ENCODE peak calls at places on chromosomes 1 and 21, in nine cellular contexts. O, A, R, J, U, S, Y, E and H are unnamed samples.

GRCh38 chr1:116915182-116915611 is 5.5 kb downstream of the PTGFRN start:
- DNase-seq in U (no peak), S (peak; percentile 4), E (no peak), J (no peak), O (no peak), R (no peak), A (no peak), Y (no peak), H (no peak)

GRCh38 chr1:16248603-16249534 is 11.9 kb upstream of the CPLANE2 start:
- DNase-seq in S (peak; percentile 60), A (peak; percentile 61), J (no peak), E (peak; percentile 98), R (peak; percentile 37), Y (peak; percentile 80), U (peak; percentile 39), O (no peak), H (peak; percentile 98)

GRCh38 chr1:67044631-67045270 is 9.2 kb downstream of the SLC35D1 start:
- DNase-seq in U (no peak), S (no peak), R (no peak), O (no peak), Y (no peak), E (no peak), A (no peak), J (no peak), H (no peak)

GRCh38 chr1:106232128-106232527 is 824.3 kb upstream of the PRMT6 start:
- DNase-seq in Y (no peak), O (no peak), A (no peak), S (no peak), U (no peak), J (no peak), E (no peak), R (no peak), H (no peak)

GRCh38 chr1:67433830-67434229 is 3.6 kb upstream of the SERBP1 start:
- DNase-seq in J (no peak), S (no peak), A (no peak), E (no peak), R (no peak), O (no peak), U (no peak), Y (no peak), H (peak; percentile 79)

GRCh38 chr1:183318433-183318832 is 99.7 kb downstream of the NMNAT2 start:
- DNase-seq in S (peak; percentile 82), J (no peak), A (no peak), O (no peak), Y (peak; percentile 74), R (peak; percentile 65), U (peak; percentile 53), E (no peak), H (no peak)

GRCh38 chr1:69077198-69077597 is 490.5 kb upstream of the LRRC7 start:
- DNase-seq in E (no peak), A (no peak), Y (no peak), R (no peak), S (no peak), J (no peak), O (no peak), U (no peak), H (no peak)

GRCh38 chr1:150160964-150161626 is 11.4 kb downstream of the PLEKHO1 start:
- DNase-seq in J (no peak), E (no peak), U (no peak), O (no peak), A (no peak), Y (no peak), S (no peak), R (no peak), H (no peak)

GRCh38 chr21:42351626-42352432 is 1.0 kb upstream of the TFF2 start:
- DNase-seq in E (no peak), Y (no peak), J (no peak), U (no peak), S (no peak), A (no peak), O (no peak), R (no peak), H (no peak)

GRCh38 chr21:38811257-38811656 is 5.5 kb downstream of the ETS2 start:
- DNase-seq in J (no peak), U (peak; percentile 70), S (no peak), R (peak; percentile 82), Y (peak; percentile 86), A (no peak), O (no peak), E (no peak), H (no peak)

GRCh38 chr1:53327183-53327941 is 508 bp downstream of the LRP8 start:
- DNase-seq in S (peak; percentile 14), R (peak; percentile 31), J (peak; percentile 44), O (peak; percentile 67), U (no peak), A (no peak), E (peak; percentile 11), Y (no peak), H (no peak)

GRCh38 chr1:212525479-212526110 is 83.0 kb upstream of the ATF3 start:
- DNase-seq in S (peak; percentile 66), J (no peak), O (no peak), E (no peak), Y (no peak), R (peak; percentile 40), U (no peak), A (no peak), H (no peak)

GRCh38 chr1:162212713-162213112 is 143.2 kb downstream of the NOS1AP start:
- DNase-seq in E (no peak), Y (no peak), U (no peak), A (no peak), S (no peak), J (no peak), R (no peak), O (no peak), H (no peak)

GRCh38 chr1:41483960-41484844 is at the start of gene EDN2:
- DNase-seq in A (no peak), U (no peak), E (peak; percentile 61), J (no peak), Y (no peak), S (no peak), O (no peak), R (no peak), H (no peak)

GRCh38 chr1:115084902-115085505 is 4.3 kb downstream of the TSPAN2 start:
- DNase-seq in S (no peak), R (no peak), E (no peak), O (no peak), A (no peak), U (no peak), J (peak; percentile 13), Y (no peak), H (no peak)

GRCh38 chr1:46649764-46650163 is 18.4 kb downstream of the ATPAF1 start:
- DNase-seq in Y (no peak), O (no peak), A (no peak), S (no peak), U (no peak), J (no peak), R (no peak), E (no peak), H (no peak)

GRCh38 chr1:214427871-214428277 is 123.5 kb downstream of the PTPN14 start:
- DNase-seq in U (peak; percentile 93), O (peak; percentile 72), Y (peak; percentile 61), R (peak; percentile 100), J (peak; percentile 71), E (no peak), A (no peak), S (peak; percentile 100), H (peak; percentile 89)

GRCh38 chr21:32189688-32190483 is 89.0 kb downstream of the MIS18A start:
- DNase-seq in E (no peak), A (no peak), U (no peak), R (no peak), Y (no peak), O (no peak), S (no peak), J (no peak), H (no peak)

GRCh38 chr1:211257831-211258225 is 1.3 kb upstream of the RCOR3 start:
- DNase-seq in Y (no peak), O (no peak), U (no peak), A (no peak), J (no peak), E (no peak), R (no peak), S (no peak), H (no peak)

GRCh38 chr1:92483442-92484170 is 3.1 kb downstream of the GFI1 start:
- DNase-seq in Y (no peak), J (peak; percentile 21), U (no peak), A (no peak), S (no peak), E (no peak), R (no peak), O (peak; percentile 89), H (peak; percentile 87)

GRCh38 chr1:180188679-180189175 is 34.1 kb downstream of the QSOX1 start:
- DNase-seq in U (no peak), E (no peak), R (no peak), O (no peak), J (no peak), S (no peak), Y (no peak), A (no peak), H (no peak)

GRCh38 chr1:154803203-154803920 is 66.7 kb downstream of the KCNN3 start:
- DNase-seq in U (no peak), R (no peak), A (no peak), J (no peak), Y (no peak), E (no peak), S (no peak), O (no peak), H (no peak)

GRCh38 chr1:231286603-231287002 is 45.6 kb downstream of the GNPAT start:
- DNase-seq in A (no peak), O (no peak), E (no peak), R (no peak), U (no peak), J (no peak), S (no peak), Y (no peak), H (no peak)

GRCh38 chr1:85202864-85203255 is 2.0 kb upstream of the SYDE2 start:
- DNase-seq in A (no peak), Y (no peak), R (no peak), O (no peak), E (no peak), U (no peak), S (no peak), J (no peak), H (no peak)

GRCh38 chr21:28358702-28359101 is 634.0 kb downstream of the LTN1 start:
- DNase-seq in Y (no peak), J (no peak), A (no peak), S (no peak), O (no peak), R (no peak), E (no peak), U (no peak), H (no peak)

GRCh38 chr1:233470738-233471499 is 143.0 kb upstream of the KCNK1 start:
- DNase-seq in E (no peak), U (no peak), S (no peak), R (no peak), J (no peak), Y (no peak), O (no peak), A (no peak), H (no peak)

GRCh38 chr1:243923292-243924171 is 73.5 kb upstream of the AKT3 start:
- DNase-seq in E (no peak), Y (no peak), J (no peak), U (no peak), S (peak; percentile 23), O (no peak), A (no peak), R (no peak), H (no peak)

GRCh38 chr1:162966608-162967007 is 102.6 kb upstream of the RGS4 start:
- DNase-seq in Y (no peak), A (no peak), J (no peak), E (no peak), R (no peak), O (no peak), U (no peak), S (no peak), H (no peak)

GRCh38 chr1:15455522-15455921 is 1.0 kb upstream of the CELA2A start:
- DNase-seq in Y (peak; percentile 48), R (no peak), J (no peak), S (no peak), U (no peak), A (no peak), O (no peak), E (no peak), H (no peak)

GRCh38 chr21:32403201-32403701 is 9.3 kb upstream of the EVA1C start:
- DNase-seq in R (no peak), E (peak; percentile 22), A (peak; percentile 8), O (peak; percentile 70), S (peak; percentile 80), J (peak; percentile 59), Y (no peak), U (peak; percentile 66), H (no peak)

GRCh38 chr1:56061824-56062223 is 517.5 kb downstream of the PLPP3 start:
- DNase-seq in S (no peak), A (no peak), E (no peak), J (no peak), R (no peak), O (no peak), U (no peak), Y (no peak), H (no peak)